ENCODE peak calls at places on chromosomes 7 and 10, in eight cellular contexts. X is GM12891, W is suprapubic skin, V is sigmoid colon, S is stomach, I is transverse colon, G is breast epithelium, R is HCT116. E is an unnamed sample.

GRCh38 chr10:73873843-73874215 is 526 bp downstream of the CAMK2G start:
- DNase-seq in I (no peak), X (no peak), R (no peak), G (no peak), V (no peak), S (no peak), W (no peak), E (no peak)

GRCh38 chr7:151877911-151878835 is 1.3 kb upstream of the PRKAG2 start:
- DNase-seq in I (peak), R (no peak), G (no peak), W (no peak), V (no peak), X (no peak), S (no peak), E (no peak)

GRCh38 chr10:14670551-14671240 is 104.0 kb downstream of the FAM107B start:
- DNase-seq in X (no peak), G (no peak), I (no peak), S (no peak), V (peak), W (no peak), R (no peak), E (no peak)

GRCh38 chr7:157139142-157140117 is 704 bp downstream of the UBE3C start:
- DNase-seq in W (no peak), R (no peak), G (no peak), V (peak), I (peak), X (no peak), S (peak), E (peak)

GRCh38 chr7:76303829-76304505 is 1.5 kb downstream of the HSPB1 start:
- DNase-seq in W (no peak), G (no peak), X (no peak), R (no peak), S (no peak), I (no peak), V (no peak), E (no peak)

GRCh38 chr10:110488124-110488681 is 9.5 kb upstream of the DUSP5 start:
- DNase-seq in I (no peak), X (no peak), G (no peak), R (no peak), S (no peak), W (no peak), V (no peak), E (no peak)

GRCh38 chr7:5755704-5756131 is 25.7 kb downstream of the RNF216 start:
- DNase-seq in R (no peak), X (no peak), V (no peak), I (no peak), S (no peak), G (no peak), W (no peak), E (no peak)

GRCh38 chr7:15515201-15515777 is 46.5 kb downstream of the AGMO start:
- DNase-seq in R (no peak), I (no peak), V (no peak), W (no peak), S (no peak), G (no peak), X (no peak), E (no peak)

GRCh38 chr7:98106647-98107312 is at the start of gene LMTK2:
- DNase-seq in V (peak), I (peak), X (peak), G (peak), S (peak), R (peak), W (peak), E (peak)

GRCh38 chr10:61899997-61900828 is 1.3 kb upstream of the ARID5B start:
- DNase-seq in W (no peak), G (no peak), V (peak), I (peak), X (no peak), S (peak), R (no peak), E (peak)
- TF ChIP-seq POLR2A in W (no peak), G (no peak), V (no peak), I (peak), X (peak), S (no peak), R (no peak), E (no peak)

GRCh38 chr7:37198906-37199485 is 249.7 kb downstream of the ELMO1 start:
- DNase-seq in V (peak), S (peak), I (peak), W (peak), R (peak), G (peak), X (peak), E (peak)

GRCh38 chr7:37198188-37198905 is 250.3 kb downstream of the ELMO1 start:
- DNase-seq in G (no peak), I (no peak), S (no peak), X (no peak), V (no peak), W (no peak), R (no peak), E (no peak)

GRCh38 chr7:37201876-37202198 is 246.8 kb downstream of the ELMO1 start:
- DNase-seq in W (no peak), V (no peak), S (no peak), X (no peak), G (no peak), R (no peak), I (no peak), E (no peak)

GRCh38 chr7:37205451-37205850 is 243.2 kb downstream of the ELMO1 start:
- DNase-seq in V (no peak), I (peak), X (no peak), G (no peak), W (no peak), R (no peak), S (no peak), E (no peak)

DNA sequence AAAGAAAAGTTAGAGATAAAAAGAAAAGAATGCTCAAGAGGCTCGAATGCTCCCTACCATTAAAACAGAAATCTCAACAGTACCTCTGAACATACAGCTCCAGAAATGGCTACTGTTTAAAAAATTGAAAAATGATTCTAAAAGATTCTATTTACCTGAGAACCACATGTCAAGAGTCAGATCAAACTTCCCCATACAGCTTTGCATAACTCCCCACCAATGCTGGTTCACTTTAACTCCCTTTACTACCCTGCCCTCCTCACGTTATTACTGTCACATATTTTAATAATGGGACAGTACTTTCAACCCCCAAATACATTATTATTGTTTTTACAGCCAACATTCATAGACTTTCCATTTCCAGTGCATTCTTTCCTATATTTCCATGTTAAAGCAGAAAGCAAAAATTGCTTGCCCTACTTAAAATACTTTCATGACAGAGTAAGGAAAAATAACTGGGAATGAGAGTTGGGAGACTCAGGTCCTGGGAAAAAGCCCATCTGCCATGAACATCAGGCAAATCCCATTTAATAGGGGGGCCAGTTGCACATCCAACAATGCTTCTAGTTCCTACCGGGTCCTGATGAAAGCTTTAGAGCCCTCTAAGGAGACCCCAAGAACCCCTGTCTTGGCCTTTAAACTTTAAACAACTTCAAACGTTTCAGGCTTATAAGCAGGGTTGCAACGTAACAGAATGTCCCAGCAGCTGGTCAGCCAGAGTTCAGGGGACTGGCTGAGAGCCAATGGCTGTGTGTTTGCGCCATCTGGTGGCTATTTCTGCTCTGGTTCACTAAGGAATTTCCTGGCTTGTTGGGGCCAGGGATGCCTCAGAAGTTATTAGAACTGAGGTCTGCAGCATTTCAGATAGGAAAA is 247.4 kb downstream of the ELMO1 start:
- DNase-seq in S (peak), V (peak), W (peak), R (peak), X (peak), G (peak), I (peak), E (peak)
- TF ChIP-seq POLR2AphosphoS5 in S (peak), V (peak), W (peak), R (peak), X (no peak), G (peak), I (peak), E (peak)

GRCh38 chr7:112206238-112207105 is at the start of the genes DOCK4 and ZNF277:
- DNase-seq in V (peak), I (peak), R (peak), S (peak), W (peak), X (peak), G (peak), E (peak)
- TF ChIP-seq POLR2A in V (peak), I (peak), R (no peak), S (no peak), W (peak), X (no peak), G (peak), E (peak)

DNA sequence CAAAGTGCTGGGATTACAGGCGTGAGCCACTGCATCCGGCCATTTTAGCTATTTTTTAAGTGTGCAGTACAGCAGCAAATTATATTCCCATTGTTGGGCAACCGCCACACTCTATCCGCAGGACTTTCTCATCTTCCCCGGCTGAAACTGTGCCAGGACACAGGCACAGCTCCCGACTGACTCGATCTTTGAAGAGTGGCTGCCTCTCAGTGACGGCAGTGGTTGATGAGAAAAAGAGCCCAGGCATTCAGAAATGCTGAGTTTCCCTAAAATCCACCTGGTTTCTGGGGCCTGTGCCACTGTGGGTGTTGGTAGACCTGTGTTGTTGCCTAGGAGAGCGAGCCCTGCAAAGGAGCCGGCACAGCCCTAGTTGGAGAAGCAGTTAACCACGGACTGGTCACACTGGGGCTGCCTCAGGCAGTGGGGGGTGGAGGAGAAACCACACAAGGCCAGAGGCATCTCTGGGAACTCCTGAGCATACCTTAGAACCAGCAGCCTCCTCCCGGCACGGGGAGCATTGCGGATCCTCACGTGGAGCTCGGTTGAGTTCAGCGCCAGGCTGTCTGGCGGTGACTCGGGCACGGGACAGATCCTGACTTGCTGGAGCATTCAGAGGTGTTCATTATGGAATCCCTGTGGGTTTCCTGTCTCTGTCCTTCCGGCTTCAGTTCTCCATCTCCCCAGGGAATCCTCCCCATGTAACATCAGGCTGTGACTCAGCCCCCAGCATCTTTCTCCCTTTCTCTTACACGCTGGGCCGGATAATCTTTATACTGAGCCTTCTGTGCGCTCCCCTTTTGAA is 16.2 kb downstream of the PFKFB3 start:
- DNase-seq in X (no peak), R (no peak), V (peak), S (no peak), G (no peak), W (no peak), I (no peak), E (no peak)
- TF ChIP-seq POLR2AphosphoS5 in X (no peak), R (no peak), V (no peak), S (no peak), G (no peak), W (no peak), I (no peak), E (no peak)

DNA sequence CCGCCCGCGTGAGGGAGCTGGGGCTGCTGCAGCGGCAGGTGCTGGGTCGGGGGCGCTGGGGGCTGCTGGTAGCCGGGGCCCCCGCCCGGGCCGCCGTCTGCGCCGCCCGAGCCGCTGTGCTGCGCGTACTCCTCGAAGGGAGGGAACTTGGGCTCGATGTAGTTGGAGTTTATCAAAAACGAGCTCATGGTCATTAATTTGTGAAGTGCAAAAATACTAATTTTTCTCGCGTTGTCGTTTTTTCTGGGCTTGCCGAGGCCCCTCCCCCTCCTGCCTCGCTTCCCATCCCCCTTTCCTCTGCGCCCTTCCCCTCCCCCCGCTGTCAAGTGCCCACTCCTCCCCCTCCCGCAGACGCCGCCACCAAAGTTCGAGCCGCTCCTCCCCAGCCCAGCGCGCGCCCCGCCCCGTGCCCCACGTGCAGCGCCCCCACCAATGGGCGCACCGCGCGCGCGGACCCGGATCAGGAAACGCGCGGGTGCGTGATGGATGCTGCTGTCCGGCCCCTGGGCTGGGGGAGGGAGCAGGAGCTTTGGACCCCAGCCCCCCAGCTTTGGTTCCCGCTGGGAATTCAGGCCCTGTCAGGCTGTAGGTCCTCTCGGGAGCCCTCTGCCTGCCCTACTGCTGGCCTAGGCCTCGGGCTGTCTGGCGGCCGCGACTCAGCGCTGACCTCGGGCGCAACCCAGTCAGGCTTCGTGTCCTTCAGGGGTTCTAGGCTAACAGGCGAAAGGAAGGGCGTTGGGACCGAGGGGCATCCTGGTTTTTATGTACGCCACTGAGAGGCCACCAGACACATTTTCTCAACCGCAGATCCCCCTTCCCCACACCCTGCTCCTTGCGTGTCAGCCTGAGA is at the start of gene HOXA4:
- DNase-seq in V (peak), R (no peak), S (peak), W (peak), X (no peak), I (peak), G (peak), E (peak)
- TF ChIP-seq POLR2A in V (peak), R (peak), S (no peak), W (peak), X (no peak), I (peak), G (peak), E (peak)

GRCh38 chr7:26191974-26192479 is 8.5 kb downstream of the HNRNPA2B1 start:
- DNase-seq in S (no peak), I (no peak), W (no peak), X (no peak), R (no peak), V (no peak), G (no peak), E (no peak)

GRCh38 chr7:26189000-26189539 is 11.5 kb downstream of the HNRNPA2B1 start:
- DNase-seq in X (no peak), V (no peak), S (no peak), R (no peak), G (no peak), W (no peak), I (no peak), E (no peak)

GRCh38 chr7:26189697-26190096 is 10.8 kb downstream of the HNRNPA2B1 start:
- DNase-seq in X (no peak), S (no peak), V (no peak), I (no peak), W (no peak), G (no peak), R (no peak), E (no peak)

GRCh38 chr7:26191233-26191973 is 9.1 kb downstream of the HNRNPA2B1 start:
- DNase-seq in R (no peak), S (no peak), W (no peak), X (no peak), G (no peak), V (no peak), I (no peak), E (no peak)

GRCh38 chr7:26190417-26190869 is 10.1 kb downstream of the HNRNPA2B1 start:
- DNase-seq in V (no peak), I (no peak), S (no peak), W (no peak), R (no peak), G (no peak), X (no peak), E (no peak)
- TF ChIP-seq POLR2AphosphoS5 in V (no peak), I (no peak), S (no peak), W (no peak), R (no peak), G (no peak), X (peak), E (no peak)